ENCODE peak calls at places on chromosomes 3 and 15, in six cellular contexts. One of them, this sample, is unnamed.

GRCh38 chr15:40968290-40969085 is 15.2 kb downstream of the CHAC1 start:
- DNase-seq in GM23248: no peak
- DNase-seq in neural progenitor cell: peak
- DNase-seq in hepatocyte: no peak
- DNase-seq in HCT116: peak
- DNase-seq in PC-3: peak
- DNase-seq in this sample: no peak

GRCh38 chr15:25171856-25172687 is 217.3 kb downstream of the SNRPN start:
- DNase-seq in GM23248: no peak
- DNase-seq in HCT116: no peak
- DNase-seq in PC-3: no peak
- DNase-seq in neural progenitor cell: no peak
- DNase-seq in hepatocyte: peak
- DNase-seq in this sample: no peak

GRCh38 chr3:99023590-99024192 is 122.2 kb upstream of the DCBLD2 start:
- DNase-seq in hepatocyte: peak
- DNase-seq in HCT116: peak
- DNase-seq in GM23248: peak
- DNase-seq in neural progenitor cell: peak
- DNase-seq in PC-3: peak
- DNase-seq in this sample: peak

GRCh38 chr3:129412542-129413198 is 15.8 kb downstream of the EFCAB12 start:
- DNase-seq in HCT116: no peak
- DNase-seq in PC-3: no peak
- DNase-seq in hepatocyte: no peak
- DNase-seq in neural progenitor cell: no peak
- DNase-seq in GM23248: no peak
- DNase-seq in this sample: no peak

GRCh38 chr3:8464668-8465067 is 37.0 kb upstream of the LMCD1 start:
- DNase-seq in PC-3: no peak
- DNase-seq in HCT116: no peak
- DNase-seq in GM23248: no peak
- DNase-seq in neural progenitor cell: no peak
- DNase-seq in hepatocyte: no peak
- DNase-seq in this sample: no peak

GRCh38 chr15:27804569-27805260 is 294.4 kb downstream of the OCA2 start:
- DNase-seq in neural progenitor cell: no peak
- DNase-seq in hepatocyte: no peak
- DNase-seq in PC-3: no peak
- DNase-seq in GM23248: no peak
- DNase-seq in HCT116: no peak
- DNase-seq in this sample: no peak

GRCh38 chr15:65476942-65477341 is 40.5 kb downstream of the DPP8 start:
- DNase-seq in GM23248: peak
- DNase-seq in PC-3: no peak
- DNase-seq in neural progenitor cell: no peak
- DNase-seq in HCT116: no peak
- DNase-seq in hepatocyte: no peak
- DNase-seq in this sample: no peak

GRCh38 chr3:62134061-62134496 is 239.3 kb downstream of the FEZF2 start:
- DNase-seq in GM23248: peak
- DNase-seq in PC-3: no peak
- DNase-seq in HCT116: peak
- DNase-seq in hepatocyte: no peak
- DNase-seq in neural progenitor cell: no peak
- DNase-seq in this sample: no peak

GRCh38 chr15:97645758-97646157 is 314.7 kb upstream of the ARRDC4 start:
- DNase-seq in HCT116: no peak
- DNase-seq in PC-3: no peak
- DNase-seq in hepatocyte: no peak
- DNase-seq in GM23248: no peak
- DNase-seq in neural progenitor cell: no peak
- DNase-seq in this sample: no peak

GRCh38 chr3:155618575-155618974 is 126.3 kb downstream of the PLCH1 start:
- DNase-seq in neural progenitor cell: no peak
- DNase-seq in hepatocyte: no peak
- DNase-seq in GM23248: no peak
- DNase-seq in PC-3: no peak
- DNase-seq in HCT116: no peak
- DNase-seq in this sample: no peak

GRCh38 chr15:80174017-80174746 is 21.4 kb downstream of the FAH start:
- DNase-seq in hepatocyte: no peak
- DNase-seq in PC-3: peak
- DNase-seq in neural progenitor cell: no peak
- DNase-seq in HCT116: no peak
- DNase-seq in GM23248: peak
- DNase-seq in this sample: no peak

GRCh38 chr3:155676252-155676981 is 68.5 kb downstream of the PLCH1 start:
- DNase-seq in hepatocyte: peak
- DNase-seq in PC-3: peak
- DNase-seq in GM23248: peak
- DNase-seq in HCT116: no peak
- DNase-seq in neural progenitor cell: peak
- DNase-seq in this sample: no peak

GRCh38 chr3:118110196-118110595 is 924.5 kb downstream of the IGSF11 start:
- DNase-seq in hepatocyte: no peak
- DNase-seq in PC-3: peak
- DNase-seq in HCT116: no peak
- DNase-seq in neural progenitor cell: no peak
- DNase-seq in GM23248: no peak
- DNase-seq in this sample: no peak

GRCh38 chr15:28112962-28113361 is 13.8 kb upstream of the OCA2 start:
- DNase-seq in GM23248: no peak
- DNase-seq in HCT116: no peak
- DNase-seq in PC-3: no peak
- DNase-seq in neural progenitor cell: no peak
- DNase-seq in hepatocyte: no peak
- DNase-seq in this sample: no peak

GRCh38 chr3:194395767-194396527 is 3.1 kb downstream of the GP5 start:
- DNase-seq in neural progenitor cell: peak
- DNase-seq in HCT116: no peak
- DNase-seq in GM23248: peak
- DNase-seq in hepatocyte: peak
- DNase-seq in PC-3: no peak
- DNase-seq in this sample: no peak

GRCh38 chr3:176526194-176526593 is 671.1 kb downstream of the TBL1XR1 start:
- DNase-seq in GM23248: no peak
- DNase-seq in HCT116: no peak
- DNase-seq in neural progenitor cell: no peak
- DNase-seq in hepatocyte: no peak
- DNase-seq in PC-3: no peak
- DNase-seq in this sample: no peak

GRCh38 chr3:187850256-187851010 is 105.2 kb upstream of the BCL6 start:
- DNase-seq in GM23248: no peak
- DNase-seq in hepatocyte: no peak
- DNase-seq in neural progenitor cell: no peak
- DNase-seq in HCT116: no peak
- DNase-seq in PC-3: no peak
- DNase-seq in this sample: no peak
- TF ChIP-seq EZH2phosphoT487 in GM23248: no peak
- TF ChIP-seq EZH2phosphoT487 in hepatocyte: no peak
- TF ChIP-seq EZH2phosphoT487 in neural progenitor cell: no peak
- TF ChIP-seq EZH2phosphoT487 in HCT116: no peak
- TF ChIP-seq EZH2phosphoT487 in PC-3: no peak
- TF ChIP-seq EZH2phosphoT487 in this sample: no peak

DNA sequence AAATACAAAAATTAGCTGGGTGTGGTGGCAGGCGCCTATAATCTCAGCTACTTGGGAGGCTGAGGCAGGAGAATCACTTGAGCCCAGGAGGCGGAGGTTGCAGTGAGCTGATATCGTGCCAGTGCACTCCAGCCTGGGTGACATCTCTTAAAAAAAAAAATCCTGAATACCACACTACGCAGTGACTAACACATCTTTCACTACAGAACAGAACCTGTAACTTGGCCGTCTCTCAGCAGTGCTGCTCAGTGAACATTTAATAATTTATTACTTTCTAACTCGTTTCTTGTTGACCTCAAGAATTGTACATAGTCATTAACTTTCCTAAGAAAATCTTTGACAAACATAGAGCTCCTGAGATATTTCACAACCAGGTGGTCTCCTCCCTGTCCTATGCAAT is 3.8 kb downstream of the GREM1 start:
- DNase-seq in HCT116: no peak
- DNase-seq in neural progenitor cell: no peak
- DNase-seq in hepatocyte: no peak
- DNase-seq in GM23248: peak
- DNase-seq in PC-3: no peak
- DNase-seq in this sample: no peak
- H3K4me2 ChIP-seq in HCT116: no peak
- H3K4me2 ChIP-seq in neural progenitor cell: no peak
- H3K4me2 ChIP-seq in hepatocyte: no peak
- H3K4me2 ChIP-seq in GM23248: peak
- H3K4me2 ChIP-seq in PC-3: no peak
- H3K4me2 ChIP-seq in this sample: no peak

GRCh38 chr15:57220220-57220619 is 156.1 kb upstream of the CGNL1 start:
- DNase-seq in HCT116: no peak
- DNase-seq in GM23248: peak
- DNase-seq in neural progenitor cell: no peak
- DNase-seq in PC-3: no peak
- DNase-seq in hepatocyte: peak
- DNase-seq in this sample: no peak
- H3K27ac ChIP-seq in HCT116: no peak
- H3K27ac ChIP-seq in GM23248: peak
- H3K27ac ChIP-seq in neural progenitor cell: no peak
- H3K27ac ChIP-seq in PC-3: no peak
- H3K27ac ChIP-seq in hepatocyte: peak
- H3K27ac ChIP-seq in this sample: no peak

GRCh38 chr15:89088605-89089315 is 504 bp downstream of the ABHD2 start:
- DNase-seq in hepatocyte: peak
- DNase-seq in HCT116: no peak
- DNase-seq in PC-3: no peak
- DNase-seq in GM23248: peak
- DNase-seq in neural progenitor cell: peak
- DNase-seq in this sample: peak
- TF ChIP-seq EZH2phosphoT487 in hepatocyte: no peak
- TF ChIP-seq EZH2phosphoT487 in HCT116: no peak
- TF ChIP-seq EZH2phosphoT487 in PC-3: no peak
- TF ChIP-seq EZH2phosphoT487 in GM23248: no peak
- TF ChIP-seq EZH2phosphoT487 in neural progenitor cell: no peak
- TF ChIP-seq EZH2phosphoT487 in this sample: no peak

GRCh38 chr3:157142315-157142714 is 17.6 kb downstream of the CCNL1 start:
- DNase-seq in HCT116: no peak
- DNase-seq in neural progenitor cell: no peak
- DNase-seq in hepatocyte: no peak
- DNase-seq in GM23248: no peak
- DNase-seq in PC-3: no peak
- DNase-seq in this sample: peak

GRCh38 chr3:157148123-157148889 is 11.6 kb downstream of the CCNL1 start:
- DNase-seq in GM23248: no peak
- DNase-seq in neural progenitor cell: no peak
- DNase-seq in HCT116: no peak
- DNase-seq in PC-3: no peak
- DNase-seq in hepatocyte: no peak
- DNase-seq in this sample: no peak

GRCh38 chr3:157147099-157147803 is 12.7 kb downstream of the CCNL1 start:
- DNase-seq in GM23248: no peak
- DNase-seq in neural progenitor cell: no peak
- DNase-seq in hepatocyte: no peak
- DNase-seq in HCT116: no peak
- DNase-seq in PC-3: no peak
- DNase-seq in this sample: no peak

GRCh38 chr3:157146664-157147082 is 13.3 kb downstream of the CCNL1 start:
- DNase-seq in GM23248: no peak
- DNase-seq in HCT116: no peak
- DNase-seq in neural progenitor cell: no peak
- DNase-seq in hepatocyte: no peak
- DNase-seq in PC-3: no peak
- DNase-seq in this sample: no peak

GRCh38 chr3:157145566-157145965 is 14.4 kb downstream of the CCNL1 start:
- DNase-seq in neural progenitor cell: no peak
- DNase-seq in hepatocyte: no peak
- DNase-seq in PC-3: no peak
- DNase-seq in GM23248: no peak
- DNase-seq in HCT116: no peak
- DNase-seq in this sample: no peak
- H3K4me2 ChIP-seq in neural progenitor cell: no peak
- H3K4me2 ChIP-seq in hepatocyte: no peak
- H3K4me2 ChIP-seq in PC-3: no peak
- H3K4me2 ChIP-seq in GM23248: no peak
- H3K4me2 ChIP-seq in HCT116: no peak
- H3K4me2 ChIP-seq in this sample: no peak

This sample was measured in MM.1S.